ENCODE peak calls at places on chromosomes 1 and 21, in nine cellular contexts. One of them, this sample, is unnamed.

GRCh38 chr1:162590686-162591085 is 29.2 kb downstream of the UAP1 start:
- DNase-seq in Panc1: no peak
- DNase-seq in AG10803: no peak
- DNase-seq in kidney epithelial cell: no peak
- DNase-seq in choroid plexus epithelial cell: no peak
- DNase-seq in HFF-Myc: no peak
- DNase-seq in OCI-LY7: no peak
- DNase-seq in glutamatergic neuron: no peak
- DNase-seq in foreskin fibroblast: no peak
- DNase-seq in this sample: no peak

GRCh38 chr21:42541174-42541573 is 27.5 kb downstream of the SLC37A1 start:
- DNase-seq in Panc1: no peak
- DNase-seq in AG10803: no peak
- DNase-seq in kidney epithelial cell: no peak
- DNase-seq in choroid plexus epithelial cell: no peak
- DNase-seq in HFF-Myc: no peak
- DNase-seq in OCI-LY7: no peak
- DNase-seq in glutamatergic neuron: no peak
- DNase-seq in foreskin fibroblast: no peak
- DNase-seq in this sample: no peak

GRCh38 chr21:27555996-27556395 is 589.1 kb upstream of the ADAMTS5 start:
- DNase-seq in Panc1: no peak
- DNase-seq in AG10803: peak
- DNase-seq in kidney epithelial cell: no peak
- DNase-seq in choroid plexus epithelial cell: peak
- DNase-seq in HFF-Myc: no peak
- DNase-seq in OCI-LY7: no peak
- DNase-seq in glutamatergic neuron: no peak
- DNase-seq in foreskin fibroblast: no peak
- DNase-seq in this sample: no peak

GRCh38 chr1:89994231-89994804 is 592 bp upstream of the ZNF326 start:
- DNase-seq in Panc1: no peak
- DNase-seq in AG10803: no peak
- DNase-seq in kidney epithelial cell: no peak
- DNase-seq in choroid plexus epithelial cell: no peak
- DNase-seq in HFF-Myc: no peak
- DNase-seq in OCI-LY7: no peak
- DNase-seq in glutamatergic neuron: no peak
- DNase-seq in foreskin fibroblast: no peak
- DNase-seq in this sample: peak

GRCh38 chr1:233216009-233216408 is 79.5 kb downstream of the PCNX2 start:
- DNase-seq in Panc1: no peak
- DNase-seq in AG10803: no peak
- DNase-seq in kidney epithelial cell: no peak
- DNase-seq in choroid plexus epithelial cell: no peak
- DNase-seq in HFF-Myc: no peak
- DNase-seq in OCI-LY7: no peak
- DNase-seq in glutamatergic neuron: no peak
- DNase-seq in foreskin fibroblast: no peak
- DNase-seq in this sample: no peak

GRCh38 chr21:15754640-15755039 is 24.9 kb downstream of the USP25 start:
- DNase-seq in Panc1: no peak
- DNase-seq in AG10803: peak
- DNase-seq in kidney epithelial cell: peak
- DNase-seq in choroid plexus epithelial cell: peak
- DNase-seq in HFF-Myc: no peak
- DNase-seq in OCI-LY7: no peak
- DNase-seq in glutamatergic neuron: no peak
- DNase-seq in foreskin fibroblast: no peak
- DNase-seq in this sample: no peak

GRCh38 chr1:45458894-45459293 is 32.1 kb downstream of the TESK2 start:
- DNase-seq in Panc1: no peak
- DNase-seq in AG10803: no peak
- DNase-seq in kidney epithelial cell: no peak
- DNase-seq in choroid plexus epithelial cell: no peak
- DNase-seq in HFF-Myc: no peak
- DNase-seq in OCI-LY7: no peak
- DNase-seq in glutamatergic neuron: no peak
- DNase-seq in foreskin fibroblast: no peak
- DNase-seq in this sample: no peak

GRCh38 chr1:241800640-241801039 is 47.4 kb upstream of the EXO1 start:
- DNase-seq in Panc1: no peak
- DNase-seq in AG10803: no peak
- DNase-seq in kidney epithelial cell: no peak
- DNase-seq in choroid plexus epithelial cell: no peak
- DNase-seq in HFF-Myc: no peak
- DNase-seq in OCI-LY7: no peak
- DNase-seq in glutamatergic neuron: no peak
- DNase-seq in foreskin fibroblast: no peak
- DNase-seq in this sample: no peak

GRCh38 chr1:212030936-212031528 is 4.3 kb downstream of the INTS7 start:
- DNase-seq in Panc1: no peak
- DNase-seq in AG10803: peak
- DNase-seq in kidney epithelial cell: peak
- DNase-seq in choroid plexus epithelial cell: peak
- DNase-seq in HFF-Myc: no peak
- DNase-seq in OCI-LY7: no peak
- DNase-seq in glutamatergic neuron: no peak
- DNase-seq in foreskin fibroblast: peak
- DNase-seq in this sample: no peak

GRCh38 chr1:171984262-171984661 is 143.0 kb downstream of the DNM3 start:
- DNase-seq in Panc1: no peak
- DNase-seq in AG10803: no peak
- DNase-seq in kidney epithelial cell: no peak
- DNase-seq in choroid plexus epithelial cell: no peak
- DNase-seq in HFF-Myc: no peak
- DNase-seq in OCI-LY7: no peak
- DNase-seq in glutamatergic neuron: no peak
- DNase-seq in foreskin fibroblast: no peak
- DNase-seq in this sample: no peak

GRCh38 chr1:232589809-232590741 is 39.9 kb downstream of the SIPA1L2 start:
- DNase-seq in Panc1: no peak
- DNase-seq in AG10803: peak
- DNase-seq in kidney epithelial cell: no peak
- DNase-seq in choroid plexus epithelial cell: no peak
- DNase-seq in HFF-Myc: no peak
- DNase-seq in OCI-LY7: peak
- DNase-seq in glutamatergic neuron: no peak
- DNase-seq in foreskin fibroblast: no peak
- DNase-seq in this sample: peak

GRCh38 chr1:180533571-180533987 is 25.2 kb upstream of the OVAAL start:
- DNase-seq in Panc1: no peak
- DNase-seq in AG10803: peak
- DNase-seq in kidney epithelial cell: no peak
- DNase-seq in choroid plexus epithelial cell: peak
- DNase-seq in HFF-Myc: no peak
- DNase-seq in OCI-LY7: peak
- DNase-seq in glutamatergic neuron: peak
- DNase-seq in foreskin fibroblast: no peak
- DNase-seq in this sample: peak

GRCh38 chr1:108627256-108627655 is 33.6 kb downstream of the HENMT1 start:
- DNase-seq in Panc1: no peak
- DNase-seq in AG10803: peak
- DNase-seq in kidney epithelial cell: no peak
- DNase-seq in choroid plexus epithelial cell: no peak
- DNase-seq in HFF-Myc: no peak
- DNase-seq in OCI-LY7: no peak
- DNase-seq in glutamatergic neuron: no peak
- DNase-seq in foreskin fibroblast: no peak
- DNase-seq in this sample: no peak

GRCh38 chr1:223258751-223259177 is 105.2 kb downstream of the SUSD4 start:
- DNase-seq in Panc1: no peak
- DNase-seq in AG10803: peak
- DNase-seq in kidney epithelial cell: peak
- DNase-seq in choroid plexus epithelial cell: peak
- DNase-seq in HFF-Myc: no peak
- DNase-seq in OCI-LY7: no peak
- DNase-seq in glutamatergic neuron: no peak
- DNase-seq in foreskin fibroblast: peak
- DNase-seq in this sample: no peak

GRCh38 chr1:63888984-63889383 is 115.2 kb downstream of the ROR1 start:
- DNase-seq in Panc1: no peak
- DNase-seq in AG10803: peak
- DNase-seq in kidney epithelial cell: no peak
- DNase-seq in choroid plexus epithelial cell: no peak
- DNase-seq in HFF-Myc: no peak
- DNase-seq in OCI-LY7: no peak
- DNase-seq in glutamatergic neuron: no peak
- DNase-seq in foreskin fibroblast: peak
- DNase-seq in this sample: no peak

GRCh38 chr1:168970945-168971799 is 135.3 kb upstream of the ATP1B1 start:
- DNase-seq in Panc1: no peak
- DNase-seq in AG10803: no peak
- DNase-seq in kidney epithelial cell: no peak
- DNase-seq in choroid plexus epithelial cell: no peak
- DNase-seq in HFF-Myc: no peak
- DNase-seq in OCI-LY7: no peak
- DNase-seq in glutamatergic neuron: no peak
- DNase-seq in foreskin fibroblast: no peak
- DNase-seq in this sample: no peak

GRCh38 chr1:165073402-165074007 is 283.0 kb downstream of the LMX1A start:
- DNase-seq in Panc1: peak
- DNase-seq in AG10803: peak
- DNase-seq in kidney epithelial cell: peak
- DNase-seq in choroid plexus epithelial cell: peak
- DNase-seq in HFF-Myc: no peak
- DNase-seq in OCI-LY7: peak
- DNase-seq in glutamatergic neuron: no peak
- DNase-seq in foreskin fibroblast: peak
- DNase-seq in this sample: no peak

GRCh38 chr1:155135416-155136197 is at the start of gene SLC50A1:
- DNase-seq in Panc1: peak
- DNase-seq in AG10803: peak
- DNase-seq in kidney epithelial cell: peak
- DNase-seq in choroid plexus epithelial cell: peak
- DNase-seq in HFF-Myc: peak
- DNase-seq in OCI-LY7: peak
- DNase-seq in glutamatergic neuron: peak
- DNase-seq in foreskin fibroblast: peak
- DNase-seq in this sample: peak
- TF ChIP-seq CTCF in Panc1: no peak
- TF ChIP-seq CTCF in AG10803: no peak
- TF ChIP-seq CTCF in kidney epithelial cell: no peak
- TF ChIP-seq CTCF in choroid plexus epithelial cell: no peak
- TF ChIP-seq CTCF in HFF-Myc: no peak
- TF ChIP-seq CTCF in OCI-LY7: peak
- TF ChIP-seq CTCF in glutamatergic neuron: no peak
- TF ChIP-seq CTCF in foreskin fibroblast: no peak
- TF ChIP-seq CTCF in this sample: peak

DNA sequence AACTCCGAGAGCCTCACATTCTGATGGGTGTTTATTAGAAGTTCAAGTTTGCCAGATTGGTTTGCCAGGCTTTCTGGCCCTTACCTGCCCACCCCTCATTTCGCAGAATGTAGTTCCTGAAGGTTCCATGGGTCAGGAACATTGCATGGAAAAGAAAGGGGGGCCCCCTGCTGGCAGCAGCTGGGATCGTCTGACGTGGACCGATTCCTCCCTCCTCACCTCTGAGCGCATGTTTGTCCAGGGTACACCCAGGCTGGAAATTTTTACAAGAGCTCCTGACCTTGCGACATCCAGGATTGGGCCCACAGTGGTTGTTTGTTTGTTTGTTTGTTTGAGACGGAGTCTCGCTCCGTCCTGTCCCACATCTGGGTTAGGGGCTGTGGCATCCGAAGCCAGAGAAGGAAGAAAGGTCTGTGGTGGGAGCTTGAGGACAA is 126.0 kb upstream of the TMEM51 start:
- DNase-seq in Panc1: peak
- DNase-seq in AG10803: peak
- DNase-seq in kidney epithelial cell: no peak
- DNase-seq in choroid plexus epithelial cell: peak
- DNase-seq in HFF-Myc: peak
- DNase-seq in OCI-LY7: peak
- DNase-seq in glutamatergic neuron: peak
- DNase-seq in foreskin fibroblast: peak
- DNase-seq in this sample: peak
- TF ChIP-seq CTCF in Panc1: peak
- TF ChIP-seq CTCF in AG10803: peak
- TF ChIP-seq CTCF in kidney epithelial cell: peak
- TF ChIP-seq CTCF in choroid plexus epithelial cell: peak
- TF ChIP-seq CTCF in HFF-Myc: peak
- TF ChIP-seq CTCF in OCI-LY7: peak
- TF ChIP-seq CTCF in glutamatergic neuron: peak
- TF ChIP-seq CTCF in foreskin fibroblast: peak
- TF ChIP-seq CTCF in this sample: peak

DNA sequence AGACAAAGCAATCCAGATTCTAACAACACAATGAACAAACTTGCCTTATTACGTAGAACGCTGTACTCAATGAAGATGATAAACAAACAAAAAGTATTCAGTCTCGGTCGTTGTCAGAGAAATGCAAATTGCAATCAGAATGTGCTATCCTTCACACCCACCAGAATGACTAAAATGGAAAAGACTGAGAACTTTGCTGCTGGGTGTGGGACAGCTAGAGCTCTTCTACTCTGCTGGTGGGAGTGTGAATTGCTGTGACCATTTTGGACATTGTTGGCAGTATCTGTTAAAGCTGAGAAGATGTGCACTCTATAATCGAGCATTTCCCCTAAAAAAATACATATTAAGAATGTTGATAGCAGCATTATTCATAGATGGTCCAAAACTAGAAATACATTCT is 111.4 kb downstream of the PEX14 start:
- DNase-seq in Panc1: no peak
- DNase-seq in AG10803: no peak
- DNase-seq in kidney epithelial cell: no peak
- DNase-seq in choroid plexus epithelial cell: no peak
- DNase-seq in HFF-Myc: no peak
- DNase-seq in OCI-LY7: no peak
- DNase-seq in glutamatergic neuron: no peak
- DNase-seq in foreskin fibroblast: no peak
- DNase-seq in this sample: no peak
- TF ChIP-seq CTCF in Panc1: no peak
- TF ChIP-seq CTCF in AG10803: no peak
- TF ChIP-seq CTCF in kidney epithelial cell: no peak
- TF ChIP-seq CTCF in choroid plexus epithelial cell: peak
- TF ChIP-seq CTCF in HFF-Myc: no peak
- TF ChIP-seq CTCF in OCI-LY7: no peak
- TF ChIP-seq CTCF in glutamatergic neuron: no peak
- TF ChIP-seq CTCF in foreskin fibroblast: no peak
- TF ChIP-seq CTCF in this sample: no peak

DNA sequence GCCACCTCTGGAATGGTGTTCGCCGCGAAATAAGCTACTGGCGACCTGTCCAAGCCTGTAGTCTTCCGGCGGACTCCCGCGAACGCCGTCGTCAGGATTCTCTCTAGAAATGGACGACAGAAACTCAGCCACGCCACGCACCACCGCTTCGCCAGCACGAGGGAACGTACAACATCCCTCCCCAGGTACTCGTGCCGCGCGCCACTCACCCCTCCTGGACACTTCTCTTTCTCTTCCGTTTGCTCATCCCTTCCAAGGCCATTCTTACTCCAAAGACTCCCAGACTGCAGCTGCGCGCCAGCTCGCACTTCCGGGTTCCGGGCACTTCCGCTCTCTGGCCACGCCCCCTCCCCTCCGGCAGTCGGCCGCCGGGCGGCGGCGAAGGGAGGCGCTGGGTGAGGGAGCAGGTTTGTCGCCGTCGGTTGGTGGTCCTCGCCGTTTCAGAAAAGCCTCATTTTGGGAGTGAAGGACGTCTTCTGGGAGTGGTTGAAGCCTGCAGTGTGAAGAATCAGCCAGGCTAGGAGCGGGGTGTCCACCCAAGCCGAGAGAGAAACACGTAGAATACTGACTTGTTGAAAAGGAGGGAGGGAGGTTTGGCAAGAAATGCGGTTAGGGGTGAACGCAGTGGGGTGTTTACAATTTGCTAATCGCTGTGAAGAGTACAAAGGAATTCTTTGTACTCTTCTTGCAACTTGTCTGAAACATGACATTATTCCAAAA is at the start of gene RBM34:
- DNase-seq in Panc1: peak
- DNase-seq in AG10803: peak
- DNase-seq in kidney epithelial cell: peak
- DNase-seq in choroid plexus epithelial cell: peak
- DNase-seq in HFF-Myc: peak
- DNase-seq in OCI-LY7: peak
- DNase-seq in glutamatergic neuron: peak
- DNase-seq in foreskin fibroblast: peak
- DNase-seq in this sample: peak
- TF ChIP-seq CTCF in Panc1: no peak
- TF ChIP-seq CTCF in AG10803: peak
- TF ChIP-seq CTCF in kidney epithelial cell: no peak
- TF ChIP-seq CTCF in choroid plexus epithelial cell: peak
- TF ChIP-seq CTCF in HFF-Myc: no peak
- TF ChIP-seq CTCF in OCI-LY7: peak
- TF ChIP-seq CTCF in glutamatergic neuron: no peak
- TF ChIP-seq CTCF in foreskin fibroblast: no peak
- TF ChIP-seq CTCF in this sample: no peak

This sample was measured in thyroid gland.